ENCODE peak calls at places on chromosomes 12 and 14, in five cellular contexts. Y is small intestine, N is colonic mucosa, K is mammary epithelial cell, U is AG04450. P is an unnamed sample.
A peak's percentile ranks its signal among the peaks of the same experiment; 100 is the strongest.

GRCh38 chr14:53016491-53016890 is 65.6 kb upstream of the FERMT2 start:
- DNase-seq in Y (no peak), N (no peak), K (no peak), U (no peak), P (no peak)

GRCh38 chr14:31037709-31038221 is 11.6 kb upstream of the STRN3 start:
- DNase-seq in Y (no peak), N (no peak), K (no peak), U (no peak), P (no peak)

GRCh38 chr12:63222582-63222981 is 71.6 kb upstream of the AVPR1A start:
- DNase-seq in Y (no peak), N (no peak), K (no peak), U (no peak), P (no peak)

GRCh38 chr14:57837267-57837666 is 28.6 kb downstream of the SLC35F4 start:
- DNase-seq in Y (no peak), N (no peak), K (no peak), U (no peak), P (no peak)

GRCh38 chr12:50246159-50246865 is 37.0 kb downstream of the LIMA1 start:
- DNase-seq in Y (no peak), N (no peak), K (no peak), U (no peak), P (no peak)

GRCh38 chr12:64323476-64324225 is 66.9 kb downstream of the C12orf56 start:
- DNase-seq in Y (no peak), N (no peak), K (no peak), U (no peak), P (no peak)

GRCh38 chr14:36520601-36521525 is 831 bp upstream of the NKX2-1 start:
- DNase-seq in Y (peak; percentile 5), N (peak; percentile 46), K (peak; percentile 30), U (no peak), P (peak; percentile 68)

GRCh38 chr12:75289678-75290200 is 40.4 kb downstream of the CAPS2 start:
- DNase-seq in Y (no peak), N (no peak), K (no peak), U (no peak), P (no peak)

GRCh38 chr12:27107976-27108375 is 25.6 kb upstream of the C12orf71 start:
- DNase-seq in Y (no peak), N (no peak), K (no peak), U (no peak), P (no peak)

GRCh38 chr14:24139272-24139934 is 2.0 kb downstream of the EMC9 start:
- DNase-seq in Y (no peak), N (no peak), K (no peak), U (no peak), P (no peak)

GRCh38 chr12:12807970-12808702 is 5.0 kb upstream of the DDX47 start:
- DNase-seq in Y (peak; percentile 62), N (no peak), K (no peak), U (no peak), P (no peak)

GRCh38 chr12:9700606-9700956 is 31.1 kb downstream of the CLEC2D start:
- DNase-seq in Y (no peak), N (no peak), K (no peak), U (no peak), P (no peak)

GRCh38 chr12:9702239-9702638 is 30.7 kb downstream of the CLECL1 start:
- DNase-seq in Y (peak; percentile 43), N (no peak), K (no peak), U (no peak), P (no peak)

GRCh38 chr12:9699898-9700605 is 30.5 kb downstream of the CLEC2D start:
- DNase-seq in Y (no peak), N (no peak), K (peak; percentile 13), U (no peak), P (no peak)

GRCh38 chr12:9699269-9699897 is 29.9 kb downstream of the CLEC2D start:
- DNase-seq in Y (no peak), N (no peak), K (no peak), U (no peak), P (no peak)

GRCh38 chr12:9701380-9702154 is 31.3 kb downstream of the CLECL1 start:
- DNase-seq in Y (no peak), N (no peak), K (no peak), U (no peak), P (no peak)
- H3K4me3 ChIP-seq in Y (no peak overlapping the region), N (no peak overlapping the region), K (no peak overlapping the region), U (no peak overlapping the region), P (no peak overlapping the region)

GRCh38 chr14:89466939-89467338 is 49.9 kb upstream of the FOXN3 start:
- DNase-seq in Y (no peak), N (no peak), K (no peak), U (no peak), P (no peak)
- H3K9me3 ChIP-seq in Y (no peaks in the 10 kb centered on the region), N (no peaks in the 10 kb centered on the region), K (no peaks in the 10 kb centered on the region), U (no peaks in the 10 kb centered on the region), P (no peaks in the 10 kb centered on the region)

GRCh38 chr14:20659813-20660395 is 18.4 kb upstream of the OR6S1 start:
- DNase-seq in Y (no peak), N (no peak), K (no peak), U (no peak), P (no peak)

GRCh38 chr14:20661197-20661596 is 19.7 kb upstream of the OR6S1 start:
- DNase-seq in Y (no peak), N (no peak), K (no peak), U (no peak), P (no peak)

GRCh38 chr14:20667957-20668356 is 16.4 kb upstream of the RNASE4 start:
- DNase-seq in Y (no peak), N (no peak), K (no peak), U (no peak), P (no peak)

GRCh38 chr14:20658246-20658645 is 16.8 kb upstream of the OR6S1 start:
- DNase-seq in Y (no peak), N (no peak), K (no peak), U (no peak), P (no peak)

GRCh38 chr14:20662968-20663731 is 21.2 kb upstream of the RNASE4 start:
- DNase-seq in Y (peak; percentile 64), N (peak; percentile 89), K (peak; percentile 89), U (no peak), P (peak; percentile 76)
- H3K4me3 ChIP-seq in Y (no peak overlapping the region), N (peak overlapping the region; percentile 18), K (peak overlapping the region; percentile 20), U (peak overlapping the region; percentile 22), P (peak overlapping the region; percentile 50)

GRCh38 chr12:92911339-92911738 is 17.8 kb downstream of the EEA1 start:
- DNase-seq in Y (no peak), N (no peak), K (no peak), U (no peak), P (no peak)

GRCh38 chr12:92912052-92912451 is 17.0 kb downstream of the EEA1 start:
- DNase-seq in Y (no peak), N (no peak), K (peak; percentile 99), U (no peak), P (no peak)

GRCh38 chr12:92905258-92905810 is 23.8 kb downstream of the EEA1 start:
- DNase-seq in Y (no peak), N (no peak), K (no peak), U (no peak), P (no peak)

GRCh38 chr12:92905811-92906554 is 23.1 kb downstream of the EEA1 start:
- DNase-seq in Y (no peak), N (no peak), K (no peak), U (no peak), P (no peak)

GRCh38 chr12:92908108-92908507 is 21.0 kb downstream of the EEA1 start:
- DNase-seq in Y (no peak), N (no peak), K (no peak), U (no peak), P (no peak)
- H3K9me3 ChIP-seq in Y (no peaks in the 10 kb centered on the region), N (no peaks in the 10 kb centered on the region), K (peaks cover 10% of the 10 kb centered on the region), U (peaks cover 4% of the 10 kb centered on the region), P (peaks cover 21% of the 10 kb centered on the region)

GRCh38 chr12:52872644-52873384 is 24.0 kb upstream of the KRT78 start:
- DNase-seq in Y (peak; percentile 54), N (peak; percentile 84), K (no peak), U (no peak), P (no peak)

GRCh38 chr12:52873832-52874572 is 25.2 kb upstream of the KRT78 start:
- DNase-seq in Y (peak; percentile 92), N (peak; percentile 92), K (peak; percentile 97), U (peak; percentile 61), P (peak; percentile 96)

GRCh38 chr12:52871291-52871961 is 22.6 kb upstream of the KRT78 start:
- DNase-seq in Y (peak; percentile 55), N (peak; percentile 75), K (peak; percentile 98), U (no peak), P (peak; percentile 95)

GRCh38 chr12:52874573-52875435 is 26.0 kb upstream of the KRT78 start:
- DNase-seq in Y (no peak), N (no peak), K (no peak), U (no peak), P (no peak)

GRCh38 chr12:52873513-52873831 is 24.7 kb upstream of the KRT78 start:
- DNase-seq in Y (no peak), N (no peak), K (no peak), U (no peak), P (no peak)
- H3K4me3 ChIP-seq in Y (peak overlapping the region; percentile 51), N (peak overlapping the region; percentile 40), K (no peak overlapping the region), U (peak overlapping the region; percentile 52), P (no peak overlapping the region)

GRCh38 chr14:84751745-84752144 is 778.2 kb upstream of the FLRT2 start:
- DNase-seq in Y (no peak), N (no peak), K (no peak), U (no peak), P (no peak)
- H3K9me3 ChIP-seq in Y (no peaks in the 10 kb centered on the region), N (no peaks in the 10 kb centered on the region), K (no peaks in the 10 kb centered on the region), U (no peaks in the 10 kb centered on the region), P (no peaks in the 10 kb centered on the region)

P was measured in MG63.